ENCODE peak calls at places on chromosome 11, in five cellular contexts. V is left ventricle myocardium inferior, S is PC-3, R is cardiac muscle cell, Q is substantia nigra. L is an unnamed sample.

GRCh38 chr11:119479685-119480275 is 56.8 kb upstream of the THY1 start:
- DNase-seq in R (peak), S (peak), V (no peak), Q (no peak), L (no peak)

GRCh38 chr11:132289590-132290256 is 919.3 kb downstream of the NTM start:
- DNase-seq in V (no peak), S (no peak), R (no peak), Q (no peak), L (no peak)

GRCh38 chr11:125413226-125413625 is 82.8 kb downstream of the FEZ1 start:
- DNase-seq in R (no peak), Q (no peak), V (no peak), S (no peak), L (no peak)

GRCh38 chr11:3080104-3080503 is 22.9 kb upstream of the CARS1 start:
- DNase-seq in V (no peak), S (peak), Q (no peak), R (no peak), L (no peak)

GRCh38 chr11:1979607-1980006 is 18.0 kb downstream of the H19 start:
- DNase-seq in Q (no peak), R (no peak), S (no peak), V (no peak), L (no peak)

GRCh38 chr11:15793032-15793996 is 563.0 kb downstream of the SOX6 start:
- DNase-seq in R (no peak), V (no peak), S (peak), Q (no peak), L (no peak)

GRCh38 chr11:103870821-103871309 is 165.6 kb upstream of the DDI1 start:
- DNase-seq in Q (no peak), S (no peak), V (peak), R (no peak), L (peak)

GRCh38 chr11:9787260-9787659 is 123.4 kb downstream of the SWAP70 start:
- DNase-seq in R (no peak), Q (no peak), V (no peak), S (no peak), L (no peak)

GRCh38 chr11:127055240-127055639 is 54.7 kb upstream of the KIRREL3 start:
- DNase-seq in R (no peak), V (no peak), Q (no peak), S (no peak), L (no peak)

GRCh38 chr11:128891912-128892398 is 799 bp downstream of the KCNJ5 start:
- DNase-seq in Q (no peak), S (no peak), R (peak), V (no peak), L (no peak)

GRCh38 chr11:116829525-116830183 is at the start of gene APOC3:
- DNase-seq in R (no peak), V (no peak), Q (no peak), S (no peak), L (no peak)

GRCh38 chr11:19258651-19259230 is 18.0 kb upstream of the E2F8 start:
- DNase-seq in Q (no peak), R (no peak), S (no peak), V (no peak), L (no peak)

GRCh38 chr11:95372097-95372656 is 141.2 kb upstream of the SESN3 start:
- DNase-seq in V (no peak), Q (no peak), R (no peak), S (no peak), L (no peak)

GRCh38 chr11:40716344-40717178 is 742.9 kb downstream of the LRRC4C start:
- DNase-seq in V (no peak), S (no peak), Q (no peak), R (no peak), L (no peak)

GRCh38 chr11:119584193-119585037 is 144.6 kb downstream of the NECTIN1 start:
- DNase-seq in R (peak), V (no peak), S (peak), Q (no peak), L (peak)

GRCh38 chr11:104385884-104386283 is 221.9 kb upstream of the PDGFD start:
- DNase-seq in S (no peak), V (no peak), Q (no peak), R (no peak), L (no peak)

GRCh38 chr11:94649254-94649653 is 82.1 kb downstream of the PIWIL4 start:
- DNase-seq in R (no peak), V (no peak), S (no peak), Q (no peak), L (no peak)

GRCh38 chr11:68904458-68904847 is 762 bp downstream of the IGHMBP2 start:
- DNase-seq in V (peak), S (no peak), R (no peak), Q (no peak), L (peak)

GRCh38 chr11:126403039-126403438 is 47.6 kb downstream of the ST3GAL4 start:
- DNase-seq in S (peak), Q (no peak), V (no peak), R (no peak), L (no peak)

GRCh38 chr11:77101043-77101537 is 1.6 kb upstream of the OMP start:
- DNase-seq in V (no peak), S (peak), Q (no peak), R (peak), L (no peak)

GRCh38 chr11:102760355-102761035 is 19.9 kb downstream of the MMP10 start:
- DNase-seq in V (no peak), R (no peak), S (peak), Q (no peak), L (no peak)

GRCh38 chr11:96464695-96465307 is 75.0 kb downstream of the JRKL start:
- DNase-seq in R (peak), V (no peak), Q (no peak), S (peak), L (no peak)

GRCh38 chr11:116427903-116428637 is 344.7 kb downstream of the BUD13 start:
- DNase-seq in V (no peak), R (peak), S (peak), Q (no peak), L (no peak)

GRCh38 chr11:75498556-75499255 is 27.0 kb downstream of the GDPD5 start:
- DNase-seq in R (no peak), V (no peak), S (peak), Q (no peak), L (no peak)

GRCh38 chr11:64181506-64182411 is 4.2 kb upstream of the STIP1 start:
- DNase-seq in Q (peak), R (peak), V (peak), S (peak), L (peak)

GRCh38 chr11:3043315-3043871 is 13.8 kb downstream of the CARS1 start:
- DNase-seq in Q (no peak), V (peak), S (no peak), R (no peak), L (peak)

GRCh38 chr11:121109916-121110656 is 9.0 kb downstream of the TECTA start:
- DNase-seq in Q (no peak), V (no peak), R (no peak), S (no peak), L (no peak)

GRCh38 chr11:20397281-20397680 is 9.8 kb downstream of the PRMT3 start:
- DNase-seq in V (no peak), R (peak), S (peak), Q (no peak), L (no peak)

GRCh38 chr11:15707971-15708370 is 593.2 kb downstream of the INSC start:
- DNase-seq in R (no peak), V (peak), S (peak), Q (no peak), L (peak)

GRCh38 chr11:66885469-66886316 is 28.8 kb downstream of the LRFN4 start:
- DNase-seq in Q (no peak), V (no peak), S (no peak), R (no peak), L (peak)

GRCh38 chr11:66884443-66884842 is 27.6 kb downstream of the LRFN4 start:
- DNase-seq in Q (no peak), V (no peak), S (no peak), R (no peak), L (no peak)

GRCh38 chr11:66887531-66887930 is 30.7 kb downstream of the LRFN4 start:
- DNase-seq in R (no peak), Q (no peak), S (no peak), V (no peak), L (no peak)

GRCh38 chr11:66886671-66887221 is 29.9 kb downstream of the LRFN4 start:
- DNase-seq in Q (no peak), R (no peak), V (peak), S (no peak), L (peak)

GRCh38 chr11:66886317-66886588 is 29.4 kb downstream of the LRFN4 start:
- DNase-seq in V (no peak), R (no peak), S (no peak), Q (no peak), L (no peak)
- H3K27ac ChIP-seq in V (no peak), R (no peak), S (no peak), Q (no peak), L (no peak)

DNA sequence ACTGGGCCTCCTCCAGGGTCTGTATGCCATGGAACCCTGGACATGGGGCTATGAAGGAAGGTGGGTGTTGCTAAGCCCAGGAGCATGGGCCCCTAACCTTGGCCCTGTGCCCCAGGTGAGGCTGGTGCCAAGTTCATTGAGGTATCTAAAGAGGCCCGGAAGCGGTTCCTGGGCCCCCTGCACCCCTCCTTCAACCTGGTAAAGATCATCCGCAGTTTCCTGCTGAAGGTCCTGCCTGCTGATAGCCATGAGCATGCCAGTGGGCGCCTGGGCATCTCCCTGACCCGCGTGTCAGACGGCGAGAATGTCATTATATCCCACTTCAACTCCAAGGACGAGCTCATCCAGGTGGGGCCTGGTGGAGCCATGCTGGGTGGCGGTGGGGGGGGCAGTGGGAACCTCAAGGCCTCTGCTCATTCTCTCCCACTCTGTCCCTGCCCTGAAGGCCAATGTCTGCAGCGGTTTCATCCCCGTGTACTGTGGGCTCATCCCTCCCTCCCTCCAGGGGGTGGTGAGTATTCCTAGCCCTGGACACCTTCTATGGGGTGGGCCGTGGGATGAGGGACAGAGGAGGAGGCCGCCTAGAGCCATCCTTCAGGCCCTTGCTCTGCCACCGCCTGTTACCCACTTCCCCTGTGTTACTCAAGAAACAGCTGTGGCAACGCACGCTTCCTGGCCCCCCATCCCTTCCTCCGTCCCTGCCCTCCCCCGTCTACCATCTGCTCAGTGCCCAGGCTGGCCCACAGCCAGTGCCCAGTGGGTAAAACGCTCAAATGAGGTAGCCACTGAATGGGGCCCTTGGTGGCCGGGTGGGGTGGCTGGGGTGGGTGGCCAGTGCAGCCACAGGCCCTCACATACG is 3.0 kb downstream of the PNPLA2 start:
- DNase-seq in R (no peak), V (no peak), Q (no peak), S (no peak), L (peak)
- H3K27ac ChIP-seq in R (no peak), V (peak), Q (peak), S (peak), L (peak)

GRCh38 chr11:43925063-43925931 is 17.1 kb upstream of the C11orf96 start:
- DNase-seq in R (no peak), Q (no peak), V (no peak), S (no peak), L (no peak)

GRCh38 chr11:43925932-43926505 is 16.4 kb upstream of the C11orf96 start:
- DNase-seq in S (no peak), V (no peak), R (no peak), Q (no peak), L (peak)

GRCh38 chr11:43927070-43927469 is 15.4 kb upstream of the C11orf96 start:
- DNase-seq in S (no peak), V (no peak), R (no peak), Q (no peak), L (no peak)

GRCh38 chr11:43928721-43929120 is 13.7 kb upstream of the C11orf96 start:
- DNase-seq in Q (no peak), V (no peak), S (no peak), R (no peak), L (no peak)

GRCh38 chr11:43927925-43928707 is 14.3 kb upstream of the C11orf96 start:
- DNase-seq in R (no peak), V (no peak), Q (no peak), S (no peak), L (no peak)
- H3K27ac ChIP-seq in R (no peak), V (no peak), Q (no peak), S (no peak), L (no peak)

GRCh38 chr11:50333861-50334260 is 301.2 kb downstream of the OR4C45 start:
- DNase-seq in R (no peak), V (no peak), Q (no peak), S (no peak), L (no peak)
- H3K27ac ChIP-seq in R (no peak), V (no peak), Q (no peak), S (no peak), L (no peak)

DNA sequence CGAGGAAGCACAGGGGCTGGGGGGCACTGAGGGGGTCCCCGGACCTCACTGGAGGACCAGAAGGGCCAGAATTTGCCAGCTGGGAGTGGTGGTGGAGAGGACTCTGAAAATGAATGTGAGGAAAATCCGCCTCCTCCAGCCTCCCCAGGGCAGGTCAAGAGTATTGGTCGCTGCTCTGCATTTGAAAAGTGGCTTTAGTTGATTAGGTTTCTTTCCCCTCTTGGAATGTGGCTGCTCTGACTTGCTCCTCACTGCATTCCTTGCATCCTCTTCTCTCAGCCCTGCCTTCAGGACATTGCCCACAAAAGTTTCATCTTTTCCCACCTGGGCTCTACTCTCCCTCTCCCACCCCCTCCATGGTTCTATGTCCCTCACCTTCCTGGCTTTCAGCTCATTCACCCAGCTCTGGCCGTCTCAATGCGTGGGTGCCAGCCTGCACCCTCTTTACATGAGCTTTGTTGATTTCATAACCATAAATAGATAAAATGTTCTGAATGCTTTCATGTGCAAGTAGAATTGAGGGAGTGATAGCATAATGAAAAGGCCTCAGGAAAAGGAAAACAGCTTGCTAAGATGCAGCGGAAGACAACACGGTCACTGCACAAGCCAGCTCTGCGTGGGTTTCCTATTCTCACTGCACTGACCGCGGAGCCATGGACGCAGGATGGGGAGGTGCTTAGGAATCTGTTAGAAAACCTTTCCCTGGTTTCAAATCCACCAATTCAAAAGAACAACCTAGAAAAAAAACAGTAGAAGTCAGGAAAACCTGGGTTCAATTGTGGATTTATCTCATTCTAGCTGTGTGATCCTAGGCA is 6.5 kb upstream of the NPAS4 start:
- DNase-seq in Q (no peak), S (no peak), V (no peak), R (no peak), L (no peak)
- H3K27ac ChIP-seq in Q (no peak), S (no peak), V (no peak), R (no peak), L (no peak)

DNA sequence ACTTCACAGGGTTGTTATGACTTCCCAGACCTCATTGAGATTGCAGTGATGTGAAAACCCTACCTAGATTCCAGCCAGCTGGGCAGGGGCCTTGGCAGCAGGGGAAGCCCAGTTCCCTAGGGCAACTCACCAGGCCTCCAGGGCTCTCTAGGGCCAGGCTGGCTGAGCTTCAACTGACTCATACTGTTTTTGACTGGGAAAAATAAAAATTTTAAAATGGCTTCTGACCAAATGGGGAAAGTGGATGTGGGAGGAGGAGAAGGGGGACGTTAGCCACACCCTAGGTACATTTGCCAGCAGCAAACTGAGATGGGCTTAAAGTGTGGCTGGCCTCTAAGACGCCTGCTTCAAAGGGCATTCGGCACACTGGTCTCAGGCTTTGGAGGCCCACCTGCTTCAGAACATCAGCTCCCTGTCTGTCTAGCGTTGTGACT is 39.0 kb downstream of the BMAL1 start:
- DNase-seq in V (no peak), Q (no peak), S (peak), R (no peak), L (peak)
- H3K27ac ChIP-seq in V (peak), Q (no peak), S (peak), R (no peak), L (no peak)

GRCh38 chr11:93528252-93528651 is 14.9 kb downstream of the SMCO4 start:
- DNase-seq in R (no peak), S (no peak), V (peak), Q (no peak), L (peak)

GRCh38 chr11:93530468-93530826 is 12.7 kb downstream of the SMCO4 start:
- DNase-seq in V (no peak), Q (no peak), R (no peak), S (no peak), L (no peak)

GRCh38 chr11:93528757-93529639 is 14.2 kb downstream of the SMCO4 start:
- DNase-seq in V (no peak), R (no peak), S (no peak), Q (no peak), L (peak)

GRCh38 chr11:93532285-93532789 is 10.9 kb downstream of the SMCO4 start:
- DNase-seq in Q (no peak), S (no peak), V (no peak), R (no peak), L (no peak)

GRCh38 chr11:93529707-93530467 is 13.3 kb downstream of the SMCO4 start:
- DNase-seq in S (no peak), R (no peak), Q (no peak), V (no peak), L (peak)
- H3K27ac ChIP-seq in S (no peak), R (peak), Q (peak), V (peak), L (peak)

DNA sequence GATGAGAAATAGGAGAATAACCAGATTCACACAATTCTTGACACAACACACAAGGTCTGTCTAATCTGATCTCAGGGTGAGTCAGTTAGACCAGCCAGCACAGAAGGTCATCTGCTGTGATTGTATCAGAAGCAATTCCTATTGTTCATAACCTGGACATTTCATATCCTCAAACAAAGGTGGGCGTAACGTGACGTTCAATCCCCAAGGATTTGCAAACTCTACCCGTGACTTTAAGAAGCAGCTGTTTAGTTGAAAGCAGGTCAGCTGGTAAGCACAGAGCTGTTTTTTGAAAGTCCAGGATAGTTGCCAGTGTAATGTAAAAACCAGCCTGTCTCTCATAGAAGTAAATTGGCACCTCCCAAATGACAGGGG is 385.1 kb downstream of the DCDC1 start:
- DNase-seq in Q (no peak), V (no peak), S (no peak), R (no peak), L (no peak)
- H3K27ac ChIP-seq in Q (no peak), V (no peak), S (no peak), R (no peak), L (no peak)